ENCODE peak calls at places on chromosome X, in eight cellular contexts. One of them, this sample, is unnamed.

GRCh38 chrX:130555341-130555740 is 153.6 kb downstream of the RBMX2 start:
- DNase-seq in mesendoderm: no peak
- DNase-seq in CD8-positive, alpha-beta T cell: no peak
- DNase-seq in GM23248: peak; percentile 69
- DNase-seq in neural progenitor cell: no peak
- DNase-seq in right lobe of liver: no peak
- DNase-seq in psoas muscle: no peak
- DNase-seq in H1: no peak
- DNase-seq in this sample: no peak

GRCh38 chrX:110004210-110004609 is 1.3 kb downstream of the TMEM164 start:
- DNase-seq in mesendoderm: peak; percentile 15
- DNase-seq in CD8-positive, alpha-beta T cell: no peak
- DNase-seq in GM23248: no peak
- DNase-seq in neural progenitor cell: peak; percentile 7
- DNase-seq in right lobe of liver: peak; percentile 62
- DNase-seq in psoas muscle: peak; percentile 64
- DNase-seq in H1: no peak
- DNase-seq in this sample: peak; percentile 90

GRCh38 chrX:19593684-19594083 is 78.4 kb upstream of the MAP3K15 start:
- DNase-seq in mesendoderm: peak; percentile 36
- DNase-seq in CD8-positive, alpha-beta T cell: no peak
- DNase-seq in GM23248: peak; percentile 74
- DNase-seq in neural progenitor cell: no peak
- DNase-seq in right lobe of liver: no peak
- DNase-seq in psoas muscle: no peak
- DNase-seq in H1: no peak
- DNase-seq in this sample: peak; percentile 27

GRCh38 chrX:27600686-27601085 is 10.5 kb downstream of the DCAF8L2 start:
- DNase-seq in mesendoderm: no peak
- DNase-seq in CD8-positive, alpha-beta T cell: no peak
- DNase-seq in GM23248: no peak
- DNase-seq in neural progenitor cell: no peak
- DNase-seq in right lobe of liver: no peak
- DNase-seq in psoas muscle: no peak
- DNase-seq in H1: no peak
- DNase-seq in this sample: no peak

GRCh38 chrX:80181079-80181478 is 166.5 kb downstream of the TBX22 start:
- DNase-seq in mesendoderm: peak; percentile 39
- DNase-seq in CD8-positive, alpha-beta T cell: no peak
- DNase-seq in GM23248: no peak
- DNase-seq in neural progenitor cell: peak; percentile 12
- DNase-seq in right lobe of liver: no peak
- DNase-seq in psoas muscle: no peak
- DNase-seq in H1: no peak
- DNase-seq in this sample: no peak

GRCh38 chrX:9888953-9889470 is 78.1 kb upstream of the CLDN34 start:
- DNase-seq in mesendoderm: no peak
- DNase-seq in CD8-positive, alpha-beta T cell: no peak
- DNase-seq in GM23248: peak; percentile 48
- DNase-seq in neural progenitor cell: no peak
- DNase-seq in right lobe of liver: no peak
- DNase-seq in psoas muscle: no peak
- DNase-seq in H1: no peak
- DNase-seq in this sample: no peak

GRCh38 chrX:79366888-79367749 is at the start of gene ITM2A:
- DNase-seq in mesendoderm: peak; percentile 79
- DNase-seq in CD8-positive, alpha-beta T cell: peak; percentile 73
- DNase-seq in GM23248: no peak
- DNase-seq in neural progenitor cell: peak; percentile 58
- DNase-seq in right lobe of liver: no peak
- DNase-seq in psoas muscle: peak; percentile 67
- DNase-seq in H1: peak; percentile 15
- DNase-seq in this sample: peak; percentile 18

GRCh38 chrX:28609917-28610613 is 22.8 kb downstream of the IL1RAPL1 start:
- DNase-seq in mesendoderm: no peak
- DNase-seq in CD8-positive, alpha-beta T cell: no peak
- DNase-seq in GM23248: no peak
- DNase-seq in neural progenitor cell: no peak
- DNase-seq in right lobe of liver: peak; percentile 38
- DNase-seq in psoas muscle: no peak
- DNase-seq in H1: no peak
- DNase-seq in this sample: no peak

DNA sequence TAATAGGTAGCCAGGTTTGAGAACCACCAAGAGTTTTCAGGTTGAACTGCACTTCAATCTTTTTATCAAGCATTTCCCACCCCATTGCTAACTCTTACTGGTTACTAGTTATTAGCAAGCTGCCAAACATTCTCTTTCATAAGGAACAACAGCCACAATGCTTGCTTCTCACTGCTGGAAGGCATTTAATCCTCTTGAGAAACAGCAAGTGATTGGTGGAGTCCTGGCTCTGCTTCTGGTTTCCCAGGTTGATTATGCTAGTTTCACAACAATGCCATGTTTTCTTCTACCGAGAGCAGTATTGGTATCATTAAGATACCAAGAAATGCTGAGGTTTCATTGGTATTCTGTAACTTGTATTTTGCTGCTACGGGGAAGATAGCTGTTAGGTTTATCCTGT is 32.2 kb upstream of the TXLNG start:
- DNase-seq in mesendoderm: no peak
- DNase-seq in CD8-positive, alpha-beta T cell: no peak
- DNase-seq in GM23248: no peak
- DNase-seq in neural progenitor cell: peak; percentile 49
- DNase-seq in right lobe of liver: no peak
- DNase-seq in psoas muscle: no peak
- DNase-seq in H1: no peak
- DNase-seq in this sample: no peak
- H3K36me3 ChIP-seq in mesendoderm: no peaks in the 10 kb centered on the region
- H3K36me3 ChIP-seq in CD8-positive, alpha-beta T cell: peaks cover 4% of the 10 kb centered on the region
- H3K36me3 ChIP-seq in GM23248: no peaks in the 10 kb centered on the region
- H3K36me3 ChIP-seq in neural progenitor cell: peaks cover 15% of the 10 kb centered on the region
- H3K36me3 ChIP-seq in right lobe of liver: peaks cover 3% of the 10 kb centered on the region
- H3K36me3 ChIP-seq in psoas muscle: peaks cover 4% of the 10 kb centered on the region
- H3K36me3 ChIP-seq in H1: peaks cover 3% of the 10 kb centered on the region
- H3K36me3 ChIP-seq in this sample: no peaks in the 10 kb centered on the region

GRCh38 chrX:153719701-153720100 is 4.5 kb downstream of the BCAP31 start:
- DNase-seq in mesendoderm: no peak
- DNase-seq in CD8-positive, alpha-beta T cell: no peak
- DNase-seq in GM23248: no peak
- DNase-seq in neural progenitor cell: no peak
- DNase-seq in right lobe of liver: no peak
- DNase-seq in psoas muscle: no peak
- DNase-seq in H1: no peak
- DNase-seq in this sample: no peak
- H3K36me3 ChIP-seq in mesendoderm: peaks cover 6% of the 10 kb centered on the region
- H3K36me3 ChIP-seq in CD8-positive, alpha-beta T cell: peaks cover 22% of the 10 kb centered on the region
- H3K36me3 ChIP-seq in GM23248: no peaks in the 10 kb centered on the region
- H3K36me3 ChIP-seq in neural progenitor cell: peaks cover 3% of the 10 kb centered on the region
- H3K36me3 ChIP-seq in right lobe of liver: no peaks in the 10 kb centered on the region
- H3K36me3 ChIP-seq in psoas muscle: peaks cover 3% of the 10 kb centered on the region
- H3K36me3 ChIP-seq in H1: peaks cover 4% of the 10 kb centered on the region
- H3K36me3 ChIP-seq in this sample: peaks cover 2% of the 10 kb centered on the region

GRCh38 chrX:77694491-77694890 is 91.5 kb downstream of the ATRX start:
- DNase-seq in mesendoderm: no peak
- DNase-seq in CD8-positive, alpha-beta T cell: no peak
- DNase-seq in GM23248: no peak
- DNase-seq in neural progenitor cell: no peak
- DNase-seq in right lobe of liver: no peak
- DNase-seq in psoas muscle: no peak
- DNase-seq in H1: no peak
- DNase-seq in this sample: no peak
- H3K36me3 ChIP-seq in mesendoderm: no peaks in the 10 kb centered on the region
- H3K36me3 ChIP-seq in CD8-positive, alpha-beta T cell: peaks cover 9% of the 10 kb centered on the region
- H3K36me3 ChIP-seq in GM23248: peaks cover 14% of the 10 kb centered on the region
- H3K36me3 ChIP-seq in neural progenitor cell: peaks cover 5% of the 10 kb centered on the region
- H3K36me3 ChIP-seq in right lobe of liver: no peaks in the 10 kb centered on the region
- H3K36me3 ChIP-seq in psoas muscle: no peaks in the 10 kb centered on the region
- H3K36me3 ChIP-seq in H1: peaks cover 2% of the 10 kb centered on the region
- H3K36me3 ChIP-seq in this sample: no peaks in the 10 kb centered on the region

GRCh38 chrX:136541294-136541693 is 9.3 kb downstream of the VGLL1 start:
- DNase-seq in mesendoderm: peak; percentile 16
- DNase-seq in CD8-positive, alpha-beta T cell: no peak
- DNase-seq in GM23248: no peak
- DNase-seq in neural progenitor cell: no peak
- DNase-seq in right lobe of liver: no peak
- DNase-seq in psoas muscle: no peak
- DNase-seq in H1: no peak
- DNase-seq in this sample: no peak

GRCh38 chrX:136538811-136539210 is 6.8 kb downstream of the VGLL1 start:
- DNase-seq in mesendoderm: no peak
- DNase-seq in CD8-positive, alpha-beta T cell: no peak
- DNase-seq in GM23248: no peak
- DNase-seq in neural progenitor cell: no peak
- DNase-seq in right lobe of liver: no peak
- DNase-seq in psoas muscle: no peak
- DNase-seq in H1: no peak
- DNase-seq in this sample: no peak

GRCh38 chrX:136542281-136542680 is 10.3 kb downstream of the VGLL1 start:
- DNase-seq in mesendoderm: no peak
- DNase-seq in CD8-positive, alpha-beta T cell: no peak
- DNase-seq in GM23248: no peak
- DNase-seq in neural progenitor cell: no peak
- DNase-seq in right lobe of liver: no peak
- DNase-seq in psoas muscle: no peak
- DNase-seq in H1: no peak
- DNase-seq in this sample: no peak

GRCh38 chrX:136540226-136540625 is 8.2 kb downstream of the VGLL1 start:
- DNase-seq in mesendoderm: no peak
- DNase-seq in CD8-positive, alpha-beta T cell: no peak
- DNase-seq in GM23248: no peak
- DNase-seq in neural progenitor cell: no peak
- DNase-seq in right lobe of liver: no peak
- DNase-seq in psoas muscle: no peak
- DNase-seq in H1: no peak
- DNase-seq in this sample: no peak
- H3K36me3 ChIP-seq in mesendoderm: no peaks in the 10 kb centered on the region
- H3K36me3 ChIP-seq in CD8-positive, alpha-beta T cell: no peaks in the 10 kb centered on the region
- H3K36me3 ChIP-seq in GM23248: no peaks in the 10 kb centered on the region
- H3K36me3 ChIP-seq in neural progenitor cell: no peaks in the 10 kb centered on the region
- H3K36me3 ChIP-seq in right lobe of liver: no peaks in the 10 kb centered on the region
- H3K36me3 ChIP-seq in psoas muscle: no peaks in the 10 kb centered on the region
- H3K36me3 ChIP-seq in H1: no peaks in the 10 kb centered on the region
- H3K36me3 ChIP-seq in this sample: no peaks in the 10 kb centered on the region

GRCh38 chrX:30674799-30675198 is 21.6 kb downstream of the GK start:
- DNase-seq in mesendoderm: no peak
- DNase-seq in CD8-positive, alpha-beta T cell: no peak
- DNase-seq in GM23248: no peak
- DNase-seq in neural progenitor cell: no peak
- DNase-seq in right lobe of liver: no peak
- DNase-seq in psoas muscle: no peak
- DNase-seq in H1: no peak
- DNase-seq in this sample: no peak
- H3K36me3 ChIP-seq in mesendoderm: no peaks in the 10 kb centered on the region
- H3K36me3 ChIP-seq in CD8-positive, alpha-beta T cell: no peaks in the 10 kb centered on the region
- H3K36me3 ChIP-seq in GM23248: peaks cover 3% of the 10 kb centered on the region
- H3K36me3 ChIP-seq in neural progenitor cell: no peaks in the 10 kb centered on the region
- H3K36me3 ChIP-seq in right lobe of liver: no peaks in the 10 kb centered on the region
- H3K36me3 ChIP-seq in psoas muscle: no peaks in the 10 kb centered on the region
- H3K36me3 ChIP-seq in H1: no peaks in the 10 kb centered on the region
- H3K36me3 ChIP-seq in this sample: no peaks in the 10 kb centered on the region

This sample was measured in small intestine.